ENCODE peak calls at places on chromosomes 4 and X, in seven cellular contexts. J is H9, Y is mesenchymal stem cell, D is IMR-90, U is H1, X is neuronal stem cell, T is trophoblast cell. Q is an unnamed sample.

GRCh38 chrX:47143894-47144625 is 442 bp downstream of the NDUFB11 start:
- DNase-seq in J (no peak), Y (peak), D (peak), U (no peak), X (no peak), T (no peak), Q (no peak)

GRCh38 chrX:35025820-35026219 is 83.2 kb downstream of the FAM47B start:
- DNase-seq in J (no peak), Y (no peak), D (no peak), U (no peak), X (no peak), T (peak), Q (no peak)

GRCh38 chr4:60187428-60187827 is 1012.7 kb upstream of the ADGRL3 start:
- DNase-seq in J (no peak), Y (no peak), D (no peak), U (no peak), X (no peak), T (no peak), Q (no peak)

GRCh38 chrX:124098089-124098488 is 136.6 kb downstream of the STAG2 start:
- DNase-seq in J (no peak), Y (peak), D (peak), U (no peak), X (no peak), T (no peak), Q (peak)

GRCh38 chrX:29922607-29923006 is 292.8 kb upstream of the MAGEB2 start:
- DNase-seq in J (no peak), Y (no peak), D (no peak), U (no peak), X (no peak), T (no peak), Q (no peak)

GRCh38 chr4:186012071-186012470 is 56.9 kb upstream of the TLR3 start:
- DNase-seq in J (no peak), Y (no peak), D (no peak), U (peak), X (no peak), T (no peak), Q (no peak)

GRCh38 chrX:103503163-103503852 is 16.0 kb downstream of the RAB40A start:
- DNase-seq in J (no peak), Y (no peak), D (peak), U (no peak), X (no peak), T (peak), Q (no peak)

GRCh38 chrX:68454476-68455150 is 21.3 kb upstream of the OPHN1 start:
- DNase-seq in J (no peak), Y (no peak), D (no peak), U (no peak), X (no peak), T (no peak), Q (peak)

GRCh38 chr4:72896515-72896914 is 173.0 kb downstream of the COX18 start:
- DNase-seq in J (no peak), Y (peak), D (peak), U (no peak), X (no peak), T (peak), Q (peak)

GRCh38 chrX:142233400-142233799 is 28.3 kb upstream of the MAGEC2 start:
- DNase-seq in J (no peak), Y (no peak), D (no peak), U (no peak), X (peak), T (no peak), Q (peak)

GRCh38 chrX:42664706-42665105 is 113.3 kb downstream of the PPP1R2C start:
- DNase-seq in J (no peak), Y (no peak), D (no peak), U (no peak), X (no peak), T (no peak), Q (no peak)

GRCh38 chr4:75708218-75708691 is 16.1 kb upstream of the USO1 start:
- DNase-seq in J (no peak), Y (no peak), D (no peak), U (peak), X (no peak), T (no peak), Q (peak)

GRCh38 chrX:101759000-101759399 is 99.3 kb upstream of the ARMCX2 start:
- DNase-seq in J (peak), Y (peak), D (peak), U (peak), X (peak), T (peak), Q (peak)

GRCh38 chr4:163107754-163108153 is 58.9 kb downstream of the NAF1 start:
- DNase-seq in J (no peak), Y (peak), D (peak), U (no peak), X (no peak), T (no peak), Q (no peak)

GRCh38 chr4:144754562-144755410 is 108.8 kb downstream of the HHIP start:
- DNase-seq in J (peak), Y (no peak), D (peak), U (no peak), X (no peak), T (peak), Q (peak)

GRCh38 chrX:155056877-155057792 is 13.8 kb downstream of the CMC4 start:
- DNase-seq in J (peak), Y (peak), D (peak), U (peak), X (peak), T (peak), Q (peak)

GRCh38 chr4:149914521-149915115 is 99.0 kb upstream of the IQCM start:
- DNase-seq in J (peak), Y (peak), D (peak), U (peak), X (peak), T (peak), Q (peak)

GRCh38 chrX:32985544-32985943 is 225.8 kb downstream of the DMD start:
- DNase-seq in J (no peak), Y (no peak), D (no peak), U (no peak), X (no peak), T (no peak), Q (no peak)

GRCh38 chrX:2334237-2334636 is 166.5 kb downstream of the DHRSX start:
- DNase-seq in J (no peak), Y (no peak), D (no peak), U (no peak), X (no peak), T (no peak), Q (no peak)

GRCh38 chr4:125352521-125352920 is 37.8 kb downstream of the FAT4 start:
- DNase-seq in J (no peak), Y (no peak), D (no peak), U (no peak), X (no peak), T (no peak), Q (no peak)

GRCh38 chr4:93299116-93299515 is 529.4 kb upstream of the ATOH1 start:
- DNase-seq in J (no peak), Y (no peak), D (no peak), U (no peak), X (no peak), T (no peak), Q (no peak)

GRCh38 chrX:78024349-78025108 is 55.1 kb upstream of the PGAM4 start:
- DNase-seq in J (peak), Y (peak), D (peak), U (peak), X (no peak), T (peak), Q (peak)

GRCh38 chrX:39645059-39645895 is 452.5 kb downstream of the BCOR start:
- DNase-seq in J (no peak), Y (peak), D (peak), U (no peak), X (no peak), T (no peak), Q (peak)

GRCh38 chrX:68411729-68412128 is 21.6 kb downstream of the OPHN1 start:
- DNase-seq in J (no peak), Y (no peak), D (no peak), U (no peak), X (no peak), T (peak), Q (no peak)

GRCh38 chrX:123975180-123975579 is 13.7 kb downstream of the STAG2 start:
- DNase-seq in J (no peak), Y (no peak), D (peak), U (no peak), X (no peak), T (no peak), Q (no peak)

GRCh38 chr4:137510866-137511265 is 21.4 kb downstream of the PCDH18 start:
- DNase-seq in J (no peak), Y (peak), D (peak), U (no peak), X (no peak), T (no peak), Q (peak)

GRCh38 chr4:49516796-49517195 is 530.7 kb downstream of the CWH43 start:
- DNase-seq in J (no peak), Y (no peak), D (no peak), U (no peak), X (no peak), T (no peak), Q (no peak)

GRCh38 chr4:141246243-141246642 is 25.5 kb downstream of the ZNF330 start:
- DNase-seq in J (no peak), Y (peak), D (peak), U (no peak), X (no peak), T (no peak), Q (peak)

GRCh38 chr4:138236035-138236434 is 6.1 kb downstream of the SLC7A11 start:
- DNase-seq in J (no peak), Y (no peak), D (peak), U (no peak), X (no peak), T (no peak), Q (no peak)

GRCh38 chr4:174910271-174910670 is 7.9 kb upstream of the ADAM29 start:
- DNase-seq in J (no peak), Y (no peak), D (no peak), U (no peak), X (no peak), T (no peak), Q (no peak)

GRCh38 chr4:185249105-185249504 is 39.7 kb downstream of the SNX25 start:
- DNase-seq in J (no peak), Y (no peak), D (no peak), U (no peak), X (no peak), T (no peak), Q (no peak)

GRCh38 chr4:174284181-174284886 is 623 bp downstream of the CEP44 start:
- DNase-seq in J (no peak), Y (peak), D (peak), U (no peak), X (no peak), T (peak), Q (peak)

GRCh38 chrX:103585421-103586313 is at the start of gene TCEAL4:
- DNase-seq in J (peak), Y (peak), D (no peak), U (peak), X (no peak), T (peak), Q (peak)

GRCh38 chr4:174254613-174255012 is 28.9 kb downstream of the FBXO8 start:
- DNase-seq in J (no peak), Y (no peak), D (no peak), U (no peak), X (no peak), T (no peak), Q (peak)

GRCh38 chr4:84530871-84531270 is 31.8 kb upstream of the NKX6-1 start:
- DNase-seq in J (no peak), Y (peak), D (peak), U (no peak), X (no peak), T (no peak), Q (peak)

GRCh38 chr4:84531689-84532088 is 32.6 kb upstream of the NKX6-1 start:
- DNase-seq in J (no peak), Y (no peak), D (no peak), U (no peak), X (no peak), T (peak), Q (peak)

GRCh38 chr4:84530449-84530848 is 31.4 kb upstream of the NKX6-1 start:
- DNase-seq in J (no peak), Y (peak), D (peak), U (no peak), X (no peak), T (no peak), Q (no peak)

DNA sequence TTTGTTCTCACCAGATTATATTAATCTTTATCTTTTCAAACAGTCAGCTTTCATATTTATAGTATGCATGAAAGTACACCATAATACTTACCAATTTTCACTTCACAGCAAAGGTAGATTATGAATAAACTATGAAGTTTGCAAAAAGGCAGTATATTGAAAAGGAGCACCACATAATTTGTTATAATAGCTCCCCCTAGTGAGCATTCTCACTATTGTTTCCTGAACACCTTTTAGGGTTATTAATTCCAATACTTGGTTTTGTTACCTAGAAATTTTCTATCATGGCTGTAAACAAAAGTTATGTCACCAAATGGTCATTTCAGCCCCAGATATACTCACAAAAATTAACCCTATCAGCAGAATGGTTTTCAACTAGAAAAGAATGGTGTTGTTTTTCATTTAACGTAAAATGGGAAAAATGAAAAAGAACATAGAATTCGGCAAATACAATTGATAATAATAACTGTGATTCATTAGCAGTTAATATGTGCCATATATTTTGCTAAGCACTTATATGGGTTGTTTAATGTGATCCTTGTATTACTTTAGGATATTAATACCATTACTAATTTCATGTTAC is 30.2 kb upstream of the NKX6-1 start:
- DNase-seq in J (no peak), Y (peak), D (peak), U (no peak), X (no peak), T (no peak), Q (peak)
- H3K18ac ChIP-seq in J (no peak), Y (no peak), D (no peak), U (no peak), X (no peak), T (no peak), Q (no peak)

DNA sequence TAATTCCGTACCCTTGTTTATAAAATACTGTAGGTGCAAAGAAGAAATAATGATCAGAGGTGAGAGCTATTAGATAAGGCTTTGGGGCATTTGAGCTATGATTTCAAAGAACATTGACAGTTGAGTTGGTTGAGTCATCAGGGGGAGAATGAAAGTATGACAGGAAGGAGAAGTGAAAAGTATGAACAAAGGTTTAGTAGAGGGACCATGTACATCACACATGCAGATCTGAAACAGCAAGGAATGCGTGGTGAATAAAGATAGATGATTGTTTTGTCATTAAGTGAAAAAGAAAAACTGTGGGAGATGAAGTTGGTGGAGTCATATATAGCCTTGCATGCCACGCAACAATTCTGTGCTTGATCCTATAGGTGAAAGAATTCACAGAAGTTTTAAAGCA is 163.1 kb downstream of the ARAP2 start:
- DNase-seq in J (no peak), Y (no peak), D (no peak), U (no peak), X (no peak), T (no peak), Q (no peak)
- H3K27ac ChIP-seq in J (no peak), Y (no peak), D (no peak), U (no peak), X (no peak), T (no peak), Q (no peak)

GRCh38 chr4:131113704-131114103 is 2017.8 kb downstream of the C4orf33 start:
- DNase-seq in J (no peak), Y (no peak), D (no peak), U (no peak), X (no peak), T (no peak), Q (no peak)

DNA sequence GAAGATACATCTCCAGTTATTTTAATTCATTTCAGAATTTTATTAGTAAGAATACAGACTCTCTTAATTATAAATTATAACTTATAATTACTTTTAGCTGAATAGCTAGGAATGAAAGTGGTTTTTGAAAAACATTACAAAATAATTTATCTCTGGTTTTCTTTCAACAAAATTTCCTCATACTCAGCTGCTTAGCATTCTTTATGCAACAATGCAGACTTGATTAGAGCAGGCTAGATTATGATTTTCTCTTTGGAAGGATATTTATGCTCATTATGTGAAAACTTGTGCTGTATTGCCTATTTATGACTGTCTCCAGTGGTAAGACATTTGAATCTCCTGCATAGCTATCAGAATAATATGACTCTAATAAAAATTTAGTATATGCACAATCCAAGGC is 2023.7 kb downstream of the C4orf33 start:
- DNase-seq in J (no peak), Y (no peak), D (no peak), U (no peak), X (no peak), T (no peak), Q (no peak)
- H3K23ac ChIP-seq in J (no peak), Y (no peak), D (no peak), U (no peak), X (no peak), T (no peak), Q (no peak)

DNA sequence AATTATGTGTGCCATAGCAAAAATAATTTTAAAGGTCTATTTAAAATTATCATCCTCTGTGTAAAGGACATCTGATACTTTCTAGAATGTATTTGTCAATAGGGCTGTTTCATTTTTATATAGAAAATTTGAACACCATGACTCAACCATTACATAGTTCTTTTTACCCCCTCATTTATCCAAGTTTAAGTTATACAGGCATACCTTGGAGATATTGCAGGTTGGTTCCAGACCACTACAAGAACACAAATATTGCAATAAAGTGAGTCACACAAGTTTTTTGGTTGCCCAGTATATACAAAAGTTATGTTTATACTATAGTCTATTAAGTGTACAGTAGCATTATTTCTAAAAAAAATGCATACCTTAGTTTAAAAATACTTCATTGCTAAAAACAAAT is 130.4 kb downstream of the MSL3 start:
- DNase-seq in J (no peak), Y (no peak), D (no peak), U (no peak), X (no peak), T (no peak), Q (no peak)
- H3K18ac ChIP-seq in J (no peak), Y (no peak), D (no peak), U (no peak), X (no peak), T (no peak), Q (no peak)

DNA sequence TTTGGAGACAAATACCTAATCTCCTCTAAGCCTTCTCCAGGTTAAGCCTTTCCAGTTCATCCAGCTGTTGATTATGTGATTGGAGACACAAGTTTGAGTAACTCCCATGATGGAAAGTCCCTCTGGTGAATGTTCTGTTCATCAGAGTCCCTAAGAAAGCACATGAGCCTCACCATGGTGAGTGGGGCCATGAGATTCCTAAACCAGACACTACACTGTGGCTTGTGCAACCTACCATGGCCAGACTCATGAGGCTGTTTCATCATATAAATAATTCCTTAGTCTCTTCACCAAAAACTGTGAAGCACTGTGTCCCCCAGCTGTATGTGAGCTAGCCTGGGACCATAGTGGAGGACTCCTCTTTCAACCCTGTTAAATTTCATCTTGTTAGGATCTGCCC is 14.4 kb downstream of the PKD2 start:
- DNase-seq in J (no peak), Y (peak), D (peak), U (no peak), X (no peak), T (peak), Q (no peak)
- H3K27ac ChIP-seq in J (no peak), Y (no peak), D (no peak), U (no peak), X (no peak), T (no peak), Q (no peak)

DNA sequence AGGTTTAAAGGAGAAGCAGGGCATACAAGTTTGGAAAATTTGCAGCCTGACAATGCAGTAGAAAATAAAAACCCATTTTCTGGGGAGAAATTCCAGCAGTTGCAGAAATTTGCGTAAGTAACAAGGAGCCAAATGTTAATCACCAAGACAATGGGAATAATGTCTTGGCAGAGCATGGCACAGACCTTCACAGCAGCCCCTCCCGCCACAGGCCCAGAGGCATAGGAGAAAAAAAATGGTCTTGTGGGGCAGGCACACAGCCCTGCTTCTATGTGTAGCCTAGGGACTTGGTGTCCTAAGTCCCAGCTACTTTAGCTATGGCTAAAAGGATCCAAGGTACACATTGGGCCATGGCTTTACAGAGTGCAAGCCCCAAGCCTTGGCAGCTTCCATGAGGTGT is 65.7 kb downstream of the SPOCK3 start:
- DNase-seq in J (no peak), Y (no peak), D (no peak), U (no peak), X (no peak), T (no peak), Q (no peak)
- H3K23ac ChIP-seq in J (no peak), Y (no peak), D (no peak), U (no peak), X (no peak), T (no peak), Q (no peak)

DNA sequence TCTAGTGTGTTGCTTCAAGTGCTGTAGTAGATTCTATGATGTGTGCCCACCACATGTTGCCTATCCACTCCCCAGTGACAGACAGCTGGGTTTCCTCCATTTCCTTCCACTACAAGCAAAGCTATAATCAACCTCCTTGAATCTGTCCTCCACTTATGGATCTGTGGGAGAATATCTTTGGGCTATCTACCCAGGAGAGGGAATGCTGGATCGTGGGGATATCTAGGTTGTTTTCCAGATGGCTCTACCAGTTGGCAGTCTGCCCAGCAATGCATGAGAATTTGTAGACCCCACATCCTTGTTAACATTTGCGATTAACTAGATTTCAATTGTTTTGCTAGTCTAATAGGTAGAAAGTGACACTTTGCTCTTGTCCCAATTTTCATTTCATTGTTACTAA is 10.3 kb downstream of the NMU start:
- DNase-seq in J (no peak), Y (no peak), D (no peak), U (no peak), X (no peak), T (no peak), Q (no peak)
- H3K18ac ChIP-seq in J (no peak), Y (no peak), D (no peak), U (no peak), X (no peak), T (no peak), Q (no peak)

GRCh38 chr4:77153016-77153415 is 4.0 kb upstream of the CCNG2 start:
- DNase-seq in J (no peak), Y (no peak), D (no peak), U (no peak), X (no peak), T (no peak), Q (no peak)
- H3K27ac ChIP-seq in J (no peak), Y (no peak), D (no peak), U (no peak), X (no peak), T (no peak), Q (no peak)